ENCODE peak calls at places on chromosomes 4 and X, in four cellular contexts. H is CD4-positive, alpha-beta T cell; Q is tibial artery; L is PC-9. X is an unnamed sample.

GRCh38 chrX:135003876-135004623 is 13.3 kb downstream of the SMIM10 start:
- DNase-seq in H (peak), Q (peak), L (peak), X (peak)

GRCh38 chrX:151973262-151973661 is 1.2 kb downstream of the GABRE start:
- DNase-seq in H (no peak), Q (no peak), L (no peak), X (no peak)

GRCh38 chr4:119518230-119518892 is 110.2 kb downstream of the PDE5A start:
- DNase-seq in H (no peak), Q (no peak), L (no peak), X (no peak)

GRCh38 chr4:144754562-144755410 is 108.8 kb downstream of the HHIP start:
- DNase-seq in H (no peak), Q (no peak), L (no peak), X (no peak)

GRCh38 chrX:1138476-1138875 is 74.0 kb downstream of the CRLF2 start:
- DNase-seq in H (no peak), Q (no peak), L (no peak), X (no peak)

GRCh38 chr4:11914406-11914805 is 485.7 kb upstream of the HS3ST1 start:
- DNase-seq in H (no peak), Q (no peak), L (no peak), X (no peak)

GRCh38 chrX:81925812-81926211 is 723.9 kb downstream of the SH3BGRL start:
- DNase-seq in H (no peak), Q (no peak), L (no peak), X (no peak)

GRCh38 chrX:50697691-50698090 is 116.3 kb downstream of the SHROOM4 start:
- DNase-seq in H (no peak), Q (no peak), L (no peak), X (peak)

GRCh38 chr4:43132010-43132582 is 239.6 kb downstream of the GRXCR1 start:
- DNase-seq in H (no peak), Q (no peak), L (peak), X (peak)

GRCh38 chrX:7086384-7086783 is 61.1 kb upstream of the STS start:
- DNase-seq in H (no peak), Q (no peak), L (no peak), X (no peak)

GRCh38 chrX:112827292-112827903 is 13.2 kb downstream of the AMOT start:
- DNase-seq in H (no peak), Q (no peak), L (no peak), X (no peak)

GRCh38 chrX:426881-427280 is 40.2 kb upstream of the PPP2R3B start:
- DNase-seq in H (no peak), Q (no peak), L (no peak), X (peak)

GRCh38 chr4:142846729-142847606 is 867 bp upstream of the INPP4B start:
- DNase-seq in H (peak), Q (no peak), L (peak), X (peak)
- TF ChIP-seq CTCF in H (peak), Q (no peak), L (peak), X (peak)

GRCh38 chrX:47361538-47362511 is 8.6 kb upstream of the ZNF157 start:
- DNase-seq in H (no peak), Q (peak), L (peak), X (peak)
- H3K27ac ChIP-seq in H (no peak), Q (peak), L (no peak), X (peak)

GRCh38 chr4:28378109-28378830 is 1517.6 kb downstream of the STIM2 start:
- DNase-seq in H (no peak), Q (no peak), L (no peak), X (no peak)
- TF ChIP-seq CTCF in H (no peak), Q (no peak), L (no peak), X (no peak)

GRCh38 chr4:51906167-51906647 is 63.3 kb downstream of the DCUN1D4 start:
- DNase-seq in H (no peak), Q (no peak), L (no peak), X (no peak)
- H3K27ac ChIP-seq in H (no peak), Q (no peak), L (no peak), X (no peak)

GRCh38 chrX:103215768-103216085 is 819 bp downstream of the BEX4 start:
- DNase-seq in H (no peak), Q (no peak), L (no peak), X (no peak)

GRCh38 chrX:103212749-103213457 is 2.0 kb upstream of the BEX4 start:
- DNase-seq in H (no peak), Q (no peak), L (no peak), X (no peak)

GRCh38 chrX:103215037-103215767 is at the start of gene BEX4:
- DNase-seq in H (peak), Q (peak), L (peak), X (peak)

GRCh38 chrX:103210056-103210455 is 4.9 kb upstream of the BEX4 start:
- DNase-seq in H (no peak), Q (no peak), L (no peak), X (no peak)

DNA sequence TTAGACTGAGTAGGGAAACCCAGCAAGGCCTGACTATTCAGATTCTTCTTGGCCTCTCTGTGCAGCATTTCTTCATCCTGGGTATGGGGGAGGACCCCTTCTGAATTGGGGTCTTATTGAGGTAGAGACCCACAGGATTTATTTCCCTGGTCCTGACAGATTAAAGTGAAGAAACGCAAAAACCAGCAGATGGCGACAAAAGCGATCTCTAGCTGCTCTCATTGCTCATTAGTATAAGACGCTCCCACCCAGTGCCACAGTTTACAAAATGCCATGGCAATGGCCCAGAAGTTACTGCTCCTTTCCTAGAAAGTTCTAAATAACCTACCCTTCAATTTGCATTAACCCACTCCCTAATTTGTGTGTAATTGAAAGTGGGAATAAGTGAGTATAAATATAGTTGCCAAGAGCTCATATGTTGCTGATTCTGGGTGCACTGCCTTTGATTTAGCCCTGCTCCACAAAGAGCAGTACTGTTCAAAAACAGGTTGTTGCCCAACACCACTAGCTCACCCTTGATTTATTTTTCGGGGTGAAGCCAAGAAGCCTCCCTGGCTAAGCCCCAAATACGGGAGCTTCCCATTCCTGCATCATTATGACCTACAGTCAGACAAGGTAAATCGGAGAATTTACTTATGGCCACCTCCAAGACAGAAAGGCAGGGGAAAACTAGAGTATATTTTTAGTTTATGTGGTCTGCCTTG is 3.7 kb upstream of the BEX4 start:
- DNase-seq in H (peak), Q (peak), L (peak), X (peak)
- TF ChIP-seq CTCF in H (peak), Q (no peak), L (peak), X (peak)

X was measured in RWPE1.